ENCODE peak calls at places on chromosomes 16 and 17, in five cellular contexts. M is activated naive CD4-positive, alpha-beta T cell treated with anti-CD3 and anti-CD28 coated beads, Interleukin-2, amount 10 ng/mL, durations not matched to agents 7 days and 5 days; D is AG08395; E is iPS-NIHi11; R is foreskin melanocyte. W is an unnamed sample.

GRCh38 chr16:58491-59439 is 5.1 kb downstream of the SNRNP25 start:
- DNase-seq in M (no peak), D (no peak), E (no peak), R (no peak), W (no peak)

GRCh38 chr16:74297296-74297665 is 667 bp downstream of the PSMD7 start:
- DNase-seq in M (peak), D (peak), E (peak), R (no peak), W (peak)

GRCh38 chr16:759110-759910 is 1.2 kb upstream of the MSLN start:
- DNase-seq in M (no peak), D (no peak), E (no peak), R (no peak), W (no peak)

GRCh38 chr16:30609002-30609927 is 924 bp downstream of the ZNF689 start:
- DNase-seq in M (peak), D (peak), E (peak), R (peak), W (peak)

GRCh38 chr17:81245024-81245664 is 6.0 kb downstream of the NDUFAF8 start:
- DNase-seq in M (no peak), D (no peak), E (no peak), R (no peak), W (no peak)

GRCh38 chr17:39270923-39271322 is 45.2 kb upstream of the STAC2 start:
- DNase-seq in M (no peak), D (peak), E (no peak), R (peak), W (no peak)

GRCh38 chr17:50213026-50214015 is 11.9 kb upstream of the COL1A1 start:
- DNase-seq in M (peak), D (no peak), E (peak), R (no peak), W (no peak)

GRCh38 chr17:40372031-40372430 is 7.5 kb upstream of the GJD3 start:
- DNase-seq in M (no peak), D (no peak), E (no peak), R (no peak), W (no peak)

GRCh38 chr17:42365136-42365535 is 23.1 kb downstream of the STAT3 start:
- DNase-seq in M (no peak), D (peak), E (no peak), R (no peak), W (no peak)

GRCh38 chr17:49600949-49601348 is 25.3 kb downstream of the NXPH3 start:
- DNase-seq in M (no peak), D (no peak), E (no peak), R (no peak), W (no peak)

GRCh38 chr17:64399071-64399766 is 8.6 kb upstream of the PECAM1 start:
- DNase-seq in M (no peak), D (no peak), E (no peak), R (no peak), W (no peak)

GRCh38 chr16:2214721-2214970 is at the start of gene PGP:
- DNase-seq in M (no peak), D (no peak), E (no peak), R (no peak), W (no peak)

GRCh38 chr16:6113749-6114148 is 1016.2 kb upstream of the EEF2KMT start:
- DNase-seq in M (no peak), D (no peak), E (no peak), R (no peak), W (no peak)

W was measured in body of pancreas.